ENCODE peak calls at places on chromosome 5, in eight cellular contexts. S, D, V, I, G, F, N and E are unnamed samples.
A peak's percentile ranks its signal among the peaks of the same experiment; 100 is the strongest.

GRCh38 chr5:93189707-93190120 is 391.3 kb downstream of the NR2F1-AS1 start:
- DNase-seq in S (peak; percentile 100), D (peak; percentile 38), V (no peak), I (no peak), G (no peak), F (peak; percentile 93), N (no peak), E (no peak)

GRCh38 chr5:6633469-6634326 is 458 bp downstream of the SRD5A1 start:
- DNase-seq in S (peak; percentile 20), D (peak; percentile 13), V (no peak), I (peak; percentile 10), G (no peak), F (peak; percentile 35), N (no peak), E (no peak)

GRCh38 chr5:67038817-67039603 is 157.6 kb downstream of the CD180 start:
- DNase-seq in S (peak; percentile 94), D (peak; percentile 29), V (no peak), I (no peak), G (no peak), F (peak; percentile 58), N (no peak), E (no peak)

GRCh38 chr5:90477816-90478215 is 3.2 kb downstream of the POLR3G start:
- DNase-seq in S (no peak), D (no peak), V (no peak), I (no peak), G (no peak), F (no peak), N (no peak), E (no peak)

GRCh38 chr5:60257852-60258251 is 364.3 kb upstream of the PDE4D start:
- DNase-seq in S (no peak), D (no peak), V (no peak), I (no peak), G (no peak), F (no peak), N (no peak), E (no peak)

GRCh38 chr5:59484618-59485017 is 408.9 kb downstream of the PDE4D start:
- DNase-seq in S (no peak), D (no peak), V (no peak), I (no peak), G (no peak), F (no peak), N (no peak), E (no peak)

GRCh38 chr5:32446660-32447059 is 2.1 kb upstream of the ZFR start:
- DNase-seq in S (no peak), D (no peak), V (no peak), I (no peak), G (no peak), F (no peak), N (no peak), E (no peak)

GRCh38 chr5:102815560-102816324 is 60.6 kb downstream of the PAM start:
- DNase-seq in S (peak; percentile 35), D (no peak), V (no peak), I (no peak), G (no peak), F (no peak), N (no peak), E (no peak)

GRCh38 chr5:103800728-103801127 is 238.1 kb upstream of the NUDT12 start:
- DNase-seq in S (peak; percentile 66), D (no peak), V (no peak), I (no peak), G (no peak), F (no peak), N (no peak), E (no peak)

GRCh38 chr5:159094745-159095144 is 5.0 kb downstream of the EBF1 start:
- DNase-seq in S (peak; percentile 66), D (no peak), V (no peak), I (peak; percentile 35), G (no peak), F (peak; percentile 64), N (peak; percentile 80), E (no peak)

GRCh38 chr5:79562351-79563246 is 48.7 kb upstream of the HOMER1 start:
- DNase-seq in S (peak; percentile 29), D (peak; percentile 17), V (no peak), I (no peak), G (no peak), F (peak; percentile 61), N (no peak), E (no peak)

GRCh38 chr5:7794301-7794700 is 56.6 kb downstream of the CFAP90 start:
- DNase-seq in S (no peak), D (no peak), V (no peak), I (no peak), G (no peak), F (no peak), N (no peak), E (peak; percentile 42)

GRCh38 chr5:32363030-32363429 is 50.3 kb upstream of the MTMR12 start:
- DNase-seq in S (no peak), D (no peak), V (no peak), I (no peak), G (no peak), F (no peak), N (no peak), E (no peak)

GRCh38 chr5:177369050-177369912 is 11.6 kb downstream of the RGS14 start:
- DNase-seq in S (no peak), D (peak; percentile 79), V (peak; percentile 37), I (no peak), G (no peak), F (peak; percentile 36), N (no peak), E (no peak)

GRCh38 chr5:116528519-116529234 is 45.9 kb downstream of the SEMA6A start:
- DNase-seq in S (no peak), D (no peak), V (no peak), I (no peak), G (no peak), F (no peak), N (no peak), E (no peak)

GRCh38 chr5:43215073-43215631 is 23.1 kb downstream of the NIM1K start:
- DNase-seq in S (no peak), D (no peak), V (no peak), I (no peak), G (no peak), F (peak; percentile 25), N (no peak), E (no peak)

GRCh38 chr5:95080026-95080425 is 204.9 kb downstream of the MCTP1 start:
- DNase-seq in S (no peak), D (no peak), V (no peak), I (no peak), G (no peak), F (no peak), N (no peak), E (no peak)

GRCh38 chr5:91229031-91229623 is 154.0 kb downstream of the ARRDC3 start:
- DNase-seq in S (no peak), D (no peak), V (no peak), I (no peak), G (no peak), F (peak; percentile 11), N (no peak), E (no peak)

GRCh38 chr5:87266914-87267573 is 639 bp upstream of the RASA1 start:
- DNase-seq in S (no peak), D (no peak), V (no peak), I (no peak), G (no peak), F (no peak), N (no peak), E (no peak)

GRCh38 chr5:68644971-68645370 is 429.4 kb downstream of the PIK3R1 start:
- DNase-seq in S (no peak), D (no peak), V (no peak), I (no peak), G (no peak), F (no peak), N (no peak), E (no peak)

GRCh38 chr5:115840825-115841224 is 540 bp downstream of the ATG12 start:
- DNase-seq in S (no peak), D (no peak), V (no peak), I (no peak), G (no peak), F (no peak), N (no peak), E (no peak)

GRCh38 chr5:179818746-179819295 is 1.9 kb upstream of the SQSTM1 start:
- DNase-seq in S (peak; percentile 85), D (peak; percentile 93), V (peak; percentile 90), I (peak; percentile 67), G (peak; percentile 88), F (peak; percentile 91), N (peak; percentile 96), E (peak; percentile 68)

GRCh38 chr5:133109655-133110483 is 58.1 kb downstream of the HSPA4 start:
- DNase-seq in S (no peak), D (peak; percentile 51), V (no peak), I (no peak), G (no peak), F (no peak), N (no peak), E (no peak)

GRCh38 chr5:146860213-146860891 is 18.2 kb downstream of the PPP2R2B start:
- DNase-seq in S (peak; percentile 81), D (no peak), V (no peak), I (no peak), G (no peak), F (peak; percentile 80), N (no peak), E (no peak)

GRCh38 chr5:139131881-139132480 is 66.2 kb downstream of the SIL1 start:
- DNase-seq in S (no peak), D (no peak), V (no peak), I (no peak), G (no peak), F (no peak), N (no peak), E (no peak)

GRCh38 chr5:111135946-111136345 is 43.8 kb downstream of the WDR36 start:
- DNase-seq in S (peak; percentile 44), D (peak; percentile 28), V (peak; percentile 19), I (no peak), G (peak; percentile 35), F (peak; percentile 66), N (no peak), E (no peak)

GRCh38 chr5:150672237-150672883 is 11.3 kb downstream of the MYOZ3 start:
- DNase-seq in S (no peak), D (peak; percentile 55), V (peak; percentile 47), I (no peak), G (no peak), F (peak; percentile 39), N (peak; percentile 67), E (no peak)

GRCh38 chr5:18744441-18744840 is 1110.2 kb downstream of the TAF11L14 start:
- DNase-seq in S (no peak), D (no peak), V (no peak), I (no peak), G (no peak), F (no peak), N (no peak), E (no peak)

GRCh38 chr5:103330875-103331274 is 72.3 kb downstream of the MACIR start:
- DNase-seq in S (no peak), D (no peak), V (no peak), I (no peak), G (no peak), F (no peak), N (no peak), E (no peak)

GRCh38 chr5:96995419-96995818 is 59.5 kb downstream of the LNPEP start:
- DNase-seq in S (no peak), D (no peak), V (no peak), I (no peak), G (no peak), F (peak; percentile 20), N (no peak), E (no peak)

GRCh38 chr5:172713113-172713808 is 57.7 kb downstream of the DUSP1 start:
- DNase-seq in S (no peak), D (peak; percentile 63), V (peak; percentile 58), I (peak; percentile 60), G (peak; percentile 19), F (peak; percentile 33), N (peak; percentile 77), E (peak; percentile 44)

GRCh38 chr5:133921899-133922468 is 46.4 kb downstream of the C5orf15 start:
- DNase-seq in S (no peak), D (no peak), V (no peak), I (no peak), G (no peak), F (no peak), N (no peak), E (no peak)

GRCh38 chr5:57176350-57176857 is 2.5 kb downstream of the GPBP1 start:
- DNase-seq in S (peak; percentile 81), D (no peak), V (no peak), I (no peak), G (no peak), F (peak; percentile 45), N (no peak), E (no peak)

GRCh38 chr5:163612358-163613149 is 107.1 kb downstream of the MAT2B start:
- DNase-seq in S (no peak), D (no peak), V (peak; percentile 24), I (no peak), G (peak; percentile 49), F (no peak), N (no peak), E (no peak)